ENCODE peak calls at places on chromosomes 12 and 14, in nine cellular contexts. V, Y, Z, L, K, R, O, M and C are unnamed samples.

GRCh38 chr12:102197789-102198188 is at the start of gene PMCH:
- DNase-seq in V (no peak), Y (no peak), Z (peak), L (no peak), K (no peak), R (no peak), O (peak), M (peak), C (no peak)

GRCh38 chr12:52249041-52249461 is 16.0 kb downstream of the KRT7 start:
- DNase-seq in V (peak), Y (no peak), Z (no peak), L (no peak), K (no peak), R (no peak), O (no peak), M (no peak), C (peak)

GRCh38 chr14:96710060-96710636 is 87.0 kb upstream of the VRK1 start:
- DNase-seq in V (no peak), Y (no peak), Z (no peak), L (no peak), K (no peak), R (no peak), O (no peak), M (no peak), C (no peak)

GRCh38 chr12:121964813-121965643 is 46.6 kb downstream of the CFAP251 start:
- DNase-seq in V (no peak), Y (no peak), Z (no peak), L (no peak), K (no peak), R (no peak), O (peak), M (no peak), C (no peak)

GRCh38 chr12:117152793-117153775 is 37.2 kb downstream of the FBXO21 start:
- DNase-seq in V (no peak), Y (no peak), Z (peak), L (no peak), K (no peak), R (no peak), O (no peak), M (no peak), C (no peak)

GRCh38 chr14:39368261-39368959 is 63.8 kb downstream of the FBXO33 start:
- DNase-seq in V (peak), Y (no peak), Z (peak), L (peak), K (no peak), R (no peak), O (peak), M (no peak), C (peak)

GRCh38 chr14:51451561-51451960 is 200.1 kb upstream of the FRMD6 start:
- DNase-seq in V (no peak), Y (no peak), Z (no peak), L (no peak), K (no peak), R (no peak), O (no peak), M (no peak), C (no peak)

GRCh38 chr12:31308116-31308515 is 17.8 kb downstream of the SINHCAF start:
- DNase-seq in V (no peak), Y (no peak), Z (no peak), L (no peak), K (no peak), R (no peak), O (no peak), M (no peak), C (no peak)

GRCh38 chr12:109870648-109871047 is 9.7 kb downstream of the GLTP start:
- DNase-seq in V (no peak), Y (no peak), Z (no peak), L (no peak), K (no peak), R (no peak), O (peak), M (no peak), C (no peak)

GRCh38 chr12:42477931-42478330 is 111.6 kb downstream of the PRICKLE1 start:
- DNase-seq in V (no peak), Y (no peak), Z (no peak), L (no peak), K (no peak), R (no peak), O (peak), M (no peak), C (no peak)

GRCh38 chr12:104575442-104575841 is 118.7 kb downstream of the CHST11 start:
- DNase-seq in V (no peak), Y (no peak), Z (no peak), L (no peak), K (no peak), R (no peak), O (no peak), M (no peak), C (no peak)

GRCh38 chr12:128690641-128691040 is 133.1 kb downstream of the SLC15A4 start:
- DNase-seq in V (no peak), Y (no peak), Z (no peak), L (no peak), K (no peak), R (no peak), O (no peak), M (no peak), C (no peak)

GRCh38 chr14:21686468-21686867 is 12.8 kb upstream of the OR4E1 start:
- DNase-seq in V (no peak), Y (no peak), Z (no peak), L (peak), K (no peak), R (no peak), O (no peak), M (no peak), C (no peak)

GRCh38 chr12:50224026-50224692 is 57.0 kb upstream of the CERS5 start:
- DNase-seq in V (peak), Y (no peak), Z (peak), L (peak), K (peak), R (no peak), O (peak), M (no peak), C (no peak)

GRCh38 chr12:93784339-93785086 is 107.3 kb downstream of the CRADD start:
- DNase-seq in V (no peak), Y (no peak), Z (peak), L (peak), K (peak), R (no peak), O (peak), M (no peak), C (no peak)

GRCh38 chr12:131432532-131433260 is 278.2 kb upstream of the SFSWAP start:
- DNase-seq in V (no peak), Y (no peak), Z (no peak), L (no peak), K (no peak), R (peak), O (no peak), M (peak), C (no peak)

GRCh38 chr14:93946104-93946503 is 19.0 kb downstream of the FAM181A start:
- DNase-seq in V (no peak), Y (no peak), Z (no peak), L (peak), K (no peak), R (no peak), O (peak), M (no peak), C (no peak)

GRCh38 chr14:89337161-89337560 is 79.9 kb downstream of the FOXN3 start:
- DNase-seq in V (no peak), Y (no peak), Z (no peak), L (no peak), K (no peak), R (no peak), O (no peak), M (no peak), C (no peak)
- H3K27ac ChIP-seq in V (no peak), Y (peak), Z (no peak), L (peak), K (no peak), R (no peak), O (no peak), M (no peak), C (no peak)

GRCh38 chr14:73887116-73887490 is 444 bp downstream of the ZNF410 start:
- DNase-seq in V (no peak), Y (no peak), Z (no peak), L (no peak), K (no peak), R (no peak), O (peak), M (no peak), C (peak)

GRCh38 chr14:73886449-73887115 is at the start of gene ZNF410:
- DNase-seq in V (peak), Y (peak), Z (peak), L (peak), K (peak), R (peak), O (peak), M (peak), C (peak)

GRCh38 chr14:73888460-73888725 is 1.7 kb downstream of the ZNF410 start:
- DNase-seq in V (no peak), Y (no peak), Z (no peak), L (no peak), K (no peak), R (no peak), O (peak), M (no peak), C (no peak)

GRCh38 chr14:73888971-73889370 is 2.3 kb downstream of the ZNF410 start:
- DNase-seq in V (no peak), Y (no peak), Z (no peak), L (no peak), K (no peak), R (no peak), O (peak), M (no peak), C (no peak)

DNA sequence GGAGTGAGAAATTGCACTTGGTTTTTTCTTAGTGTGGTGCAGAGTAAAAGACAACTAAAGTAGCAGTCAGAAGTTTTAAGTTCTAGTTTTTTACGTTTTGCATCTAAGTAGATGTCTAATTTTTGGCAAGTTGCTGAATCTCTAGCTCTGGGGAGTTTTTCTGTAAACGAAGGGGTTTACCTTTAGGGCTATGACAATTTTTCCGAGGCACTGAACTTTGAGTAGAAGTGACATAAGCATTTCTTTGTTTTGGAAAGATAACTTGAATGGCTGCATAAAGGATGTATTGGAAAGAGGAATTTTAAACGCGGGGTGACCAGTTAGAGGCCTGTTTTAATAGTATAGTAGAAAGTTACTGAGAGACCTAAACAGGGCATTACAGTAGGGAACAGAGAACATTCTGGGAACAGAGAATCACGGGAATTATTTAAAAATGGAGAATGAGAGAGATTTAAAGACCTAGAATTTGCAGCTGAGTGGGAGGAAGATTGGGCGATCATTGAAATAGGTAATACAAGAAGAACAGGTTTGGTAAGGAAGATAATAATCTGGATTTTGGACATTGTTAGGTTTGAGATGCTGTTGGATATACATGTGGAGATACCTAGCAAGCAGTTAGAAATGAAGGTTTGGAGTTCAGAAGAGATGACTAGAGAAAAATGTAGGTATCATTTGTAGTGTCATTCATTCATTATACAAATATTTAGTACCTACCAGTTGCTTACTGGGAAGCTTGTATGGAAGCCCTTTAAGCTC is 1.2 kb downstream of the ZNF410 start:
- DNase-seq in V (no peak), Y (no peak), Z (peak), L (no peak), K (no peak), R (no peak), O (no peak), M (no peak), C (no peak)
- H3K27ac ChIP-seq in V (no peak), Y (peak), Z (peak), L (peak), K (peak), R (peak), O (peak), M (peak), C (peak)

DNA sequence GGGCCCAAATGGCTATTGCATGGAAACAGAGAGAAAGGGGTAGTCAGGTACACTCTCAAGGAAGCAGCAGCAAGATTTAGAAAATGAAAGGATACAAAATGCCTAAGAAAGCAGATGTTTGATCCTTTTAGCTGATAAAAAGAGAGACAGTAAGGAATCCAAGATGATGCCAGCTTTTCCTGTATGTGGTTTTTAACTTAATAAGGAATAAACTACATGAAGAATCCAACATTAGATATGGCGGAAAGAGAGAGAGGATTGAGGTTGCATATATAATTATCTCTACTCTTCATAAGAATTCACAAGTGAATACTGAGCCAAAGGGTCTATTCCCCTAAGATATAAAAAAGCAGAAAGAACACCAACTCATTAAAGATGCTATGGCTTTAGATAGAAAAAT is 11.6 kb downstream of the TMED10 start:
- DNase-seq in V (no peak), Y (no peak), Z (no peak), L (no peak), K (no peak), R (no peak), O (no peak), M (no peak), C (no peak)
- H3K27ac ChIP-seq in V (no peak), Y (no peak), Z (no peak), L (no peak), K (no peak), R (no peak), O (no peak), M (no peak), C (peak)

GRCh38 chr14:68279437-68279720 is 459.8 kb downstream of the RAD51B start:
- DNase-seq in V (no peak), Y (no peak), Z (no peak), L (no peak), K (no peak), R (no peak), O (no peak), M (no peak), C (no peak)

GRCh38 chr14:68278568-68279436 is 459.2 kb downstream of the RAD51B start:
- DNase-seq in V (no peak), Y (no peak), Z (no peak), L (peak), K (no peak), R (no peak), O (peak), M (no peak), C (no peak)

GRCh38 chr14:68281497-68281896 is 461.9 kb downstream of the RAD51B start:
- DNase-seq in V (no peak), Y (no peak), Z (no peak), L (no peak), K (no peak), R (no peak), O (no peak), M (no peak), C (no peak)

GRCh38 chr14:68282479-68283377 is 463.1 kb downstream of the RAD51B start:
- DNase-seq in V (no peak), Y (no peak), Z (peak), L (no peak), K (peak), R (no peak), O (no peak), M (peak), C (no peak)

DNA sequence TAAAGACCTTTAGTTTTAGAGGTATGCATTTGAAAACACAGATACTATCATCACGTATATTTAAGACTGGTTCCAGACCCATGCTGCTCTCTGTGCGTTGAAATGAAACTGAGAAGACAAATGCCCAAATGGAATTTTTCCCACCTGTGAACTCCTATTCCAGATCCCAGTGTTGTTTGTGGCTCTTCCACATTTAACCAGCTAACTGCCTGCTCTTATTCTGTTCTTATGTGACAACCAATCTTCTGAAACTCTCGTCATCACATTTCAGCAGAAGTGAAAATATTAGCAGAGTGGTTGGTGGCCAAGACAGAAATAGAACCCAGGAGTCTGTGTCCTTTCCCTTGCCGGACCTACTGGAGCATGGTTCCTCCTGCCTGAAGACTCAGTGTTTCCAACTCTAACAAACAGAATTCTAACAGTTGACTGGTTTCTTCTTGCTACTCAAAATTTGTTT is 460.2 kb downstream of the RAD51B start:
- DNase-seq in V (no peak), Y (no peak), Z (no peak), L (no peak), K (no peak), R (peak), O (no peak), M (peak), C (no peak)
- H3K27ac ChIP-seq in V (no peak), Y (no peak), Z (no peak), L (peak), K (no peak), R (peak), O (no peak), M (peak), C (no peak)

GRCh38 chr14:33782923-33783322 is 168.0 kb downstream of the EGLN3 start:
- DNase-seq in V (no peak), Y (no peak), Z (no peak), L (no peak), K (no peak), R (no peak), O (no peak), M (no peak), C (no peak)

GRCh38 chr14:33781267-33781666 is 169.6 kb downstream of the EGLN3 start:
- DNase-seq in V (no peak), Y (no peak), Z (no peak), L (no peak), K (no peak), R (no peak), O (peak), M (no peak), C (no peak)

GRCh38 chr14:33776871-33777270 is 174.0 kb downstream of the EGLN3 start:
- DNase-seq in V (no peak), Y (no peak), Z (no peak), L (no peak), K (no peak), R (no peak), O (no peak), M (no peak), C (no peak)

GRCh38 chr14:33777651-33778050 is 173.2 kb downstream of the EGLN3 start:
- DNase-seq in V (no peak), Y (no peak), Z (no peak), L (no peak), K (no peak), R (no peak), O (peak), M (no peak), C (no peak)

DNA sequence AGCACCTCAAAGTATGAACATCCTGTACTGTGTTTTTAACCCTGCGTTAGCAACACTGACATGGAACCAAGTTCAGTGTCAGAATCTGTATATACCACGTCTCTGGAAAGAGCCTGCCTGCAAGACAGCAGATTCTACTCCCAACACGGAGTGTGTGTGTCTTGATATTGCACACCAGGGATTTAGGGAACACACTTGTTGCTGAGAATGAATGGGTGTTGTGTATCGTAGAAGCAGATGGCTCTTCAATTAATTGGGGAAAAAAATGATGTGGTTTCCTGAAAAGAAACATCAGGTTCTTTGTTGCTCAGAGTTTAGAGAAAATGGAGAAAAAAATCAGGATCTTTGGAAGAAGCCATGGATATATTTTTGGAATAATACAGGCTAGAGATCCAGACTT is 170.8 kb downstream of the EGLN3 start:
- DNase-seq in V (no peak), Y (no peak), Z (no peak), L (no peak), K (no peak), R (no peak), O (no peak), M (no peak), C (no peak)
- H3K27ac ChIP-seq in V (no peak), Y (no peak), Z (no peak), L (no peak), K (no peak), R (no peak), O (no peak), M (no peak), C (no peak)

GRCh38 chr14:71006200-71006563 is 98.9 kb downstream of the PCNX1 start:
- DNase-seq in V (no peak), Y (no peak), Z (no peak), L (no peak), K (no peak), R (no peak), O (peak), M (no peak), C (no peak)

GRCh38 chr14:71012888-71013287 is 105.6 kb downstream of the PCNX1 start:
- DNase-seq in V (no peak), Y (no peak), Z (no peak), L (no peak), K (no peak), R (no peak), O (no peak), M (no peak), C (no peak)

GRCh38 chr14:71013551-71014192 is 106.4 kb downstream of the PCNX1 start:
- DNase-seq in V (no peak), Y (no peak), Z (no peak), L (no peak), K (no peak), R (no peak), O (no peak), M (no peak), C (no peak)

DNA sequence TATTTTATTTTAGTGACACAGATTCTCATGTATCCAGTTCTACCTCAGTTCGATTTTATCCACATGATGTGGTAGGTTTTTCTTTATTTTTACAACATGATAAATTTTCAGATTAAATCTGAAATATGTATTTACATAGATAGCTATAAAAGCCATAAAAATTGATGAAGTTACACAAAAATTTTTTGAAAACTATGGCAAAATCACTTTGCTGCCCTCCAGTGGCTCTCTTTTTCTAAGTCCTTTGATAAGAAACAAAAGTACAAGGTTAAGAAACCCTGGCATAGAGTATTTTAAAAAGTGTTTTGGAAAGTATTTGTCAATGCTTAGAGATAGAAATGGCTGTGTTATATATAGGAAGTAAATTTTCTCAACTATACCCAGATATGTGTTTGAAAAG is 104.2 kb downstream of the PCNX1 start:
- DNase-seq in V (no peak), Y (no peak), Z (peak), L (no peak), K (no peak), R (no peak), O (no peak), M (no peak), C (no peak)
- H3K27ac ChIP-seq in V (no peak), Y (no peak), Z (no peak), L (no peak), K (no peak), R (no peak), O (no peak), M (no peak), C (no peak)

DNA sequence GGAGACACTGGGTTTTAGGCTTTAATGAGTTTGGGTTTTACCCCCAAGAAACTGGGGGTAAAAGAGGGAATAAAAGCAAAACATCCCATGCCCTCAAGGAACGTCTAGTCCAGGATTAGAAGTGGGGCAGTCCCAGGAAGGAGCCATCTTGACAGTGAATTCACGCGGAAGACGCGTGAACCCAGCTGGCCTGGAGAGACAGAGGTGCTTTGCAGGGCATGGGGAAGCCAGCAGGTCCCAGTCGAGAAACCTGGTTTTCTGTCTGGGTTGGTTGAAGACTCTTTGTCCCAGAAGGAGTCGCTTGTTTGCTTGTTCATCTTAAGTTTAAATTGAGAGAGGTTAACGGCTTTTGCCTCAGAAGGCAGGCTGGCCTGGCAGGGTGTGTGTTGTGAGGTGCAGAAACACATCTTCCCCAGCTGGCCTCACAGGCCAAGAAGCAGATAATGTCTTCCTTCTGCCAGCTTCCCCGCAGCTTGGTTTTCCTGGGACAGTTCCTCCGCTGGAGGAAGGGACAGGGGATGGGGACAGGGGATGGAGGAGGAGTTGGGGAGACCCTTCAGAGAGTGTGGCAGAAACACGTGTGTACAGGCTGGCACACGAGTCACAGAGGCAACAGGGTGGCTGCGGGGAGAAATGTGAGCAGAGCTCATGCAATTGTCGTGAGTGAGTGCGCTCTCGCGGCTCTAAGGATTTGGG is 18.5 kb upstream of the CD9 start:
- DNase-seq in V (peak), Y (no peak), Z (no peak), L (no peak), K (no peak), R (peak), O (no peak), M (no peak), C (no peak)
- H3K27ac ChIP-seq in V (no peak), Y (peak), Z (no peak), L (peak), K (no peak), R (peak), O (peak), M (no peak), C (peak)